ENCODE peak calls at places on chromosomes 3 and 15, in six cellular contexts. P is H9, H is neural progenitor cell, E is HepG2, C is K562, Y is mammary epithelial cell. R is an unnamed sample. For H4K20me1, the result is how much of the 10 kb centered on the place peaks cover.

GRCh38 chr15:95129589-95129988 is 898.2 kb downstream of the MCTP2 start:
- DNase-seq in P (no peak), H (no peak), E (no peak), C (no peak), Y (no peak), R (no peak)

GRCh38 chr3:145704020-145704419 is 457.0 kb downstream of the PLOD2 start:
- DNase-seq in P (no peak), H (no peak), E (no peak), C (no peak), Y (no peak), R (peak)

GRCh38 chr3:124694486-124694885 is 35.8 kb upstream of the UMPS start:
- DNase-seq in P (no peak), H (no peak), E (no peak), C (no peak), Y (peak), R (no peak)

GRCh38 chr3:141089339-141090152 is 38.4 kb downstream of the SPSB4 start:
- DNase-seq in P (no peak), H (no peak), E (no peak), C (no peak), Y (no peak), R (no peak)

GRCh38 chr15:66187271-66187670 is 66.3 kb downstream of the MEGF11 start:
- DNase-seq in P (peak), H (no peak), E (no peak), C (no peak), Y (peak), R (no peak)

GRCh38 chr15:55993804-55994539 is 560 bp upstream of the NEDD4 start:
- DNase-seq in P (peak), H (peak), E (peak), C (peak), Y (peak), R (peak)

GRCh38 chr3:99871231-99871898 is 53.7 kb downstream of the CMSS1 start:
- DNase-seq in P (no peak), H (no peak), E (no peak), C (no peak), Y (no peak), R (no peak)

GRCh38 chr15:93829115-93829849 is 402.1 kb upstream of the MCTP2 start:
- DNase-seq in P (no peak), H (no peak), E (no peak), C (no peak), Y (peak), R (peak)

GRCh38 chr15:78913012-78913411 is 31.8 kb downstream of the CTSH start:
- DNase-seq in P (no peak), H (no peak), E (no peak), C (no peak), Y (no peak), R (no peak)

GRCh38 chr3:197029511-197030167 is at the start of gene MELTF:
- DNase-seq in P (peak), H (peak), E (peak), C (peak), Y (no peak), R (peak)

GRCh38 chr3:145450018-145450682 is 710.8 kb downstream of the PLOD2 start:
- DNase-seq in P (no peak), H (no peak), E (no peak), C (no peak), Y (no peak), R (no peak)

GRCh38 chr3:39294446-39295183 is 14.8 kb upstream of the CX3CR1 start:
- DNase-seq in P (no peak), H (no peak), E (no peak), C (no peak), Y (no peak), R (no peak)

GRCh38 chr15:99324082-99324620 is 72.9 kb downstream of the LRRC28 start:
- DNase-seq in P (no peak), H (no peak), E (no peak), C (no peak), Y (peak), R (no peak)

GRCh38 chr15:64651573-64652260 is 123.7 kb downstream of the RBPMS2 start:
- DNase-seq in P (peak), H (no peak), E (peak), C (peak), Y (peak), R (peak)

GRCh38 chr15:52337198-52337853 is 41.7 kb upstream of the MYO5C start:
- DNase-seq in P (no peak), H (no peak), E (peak), C (no peak), Y (peak), R (no peak)

GRCh38 chr3:46705022-46705530 is 3.9 kb downstream of the TMIE start:
- DNase-seq in P (peak), H (peak), E (peak), C (peak), Y (peak), R (peak)

GRCh38 chr3:143078883-143079282 is 40.7 kb upstream of the CHST2 start:
- DNase-seq in P (no peak), H (no peak), E (no peak), C (no peak), Y (peak), R (no peak)

GRCh38 chr3:171831936-171832335 is 11.2 kb upstream of the TMEM212 start:
- DNase-seq in P (no peak), H (no peak), E (no peak), C (no peak), Y (no peak), R (no peak)

GRCh38 chr3:138127636-138128365 is 4.4 kb downstream of the A4GNT start:
- DNase-seq in P (no peak), H (no peak), E (no peak), C (no peak), Y (no peak), R (no peak)

GRCh38 chr3:125281411-125281810 is 68.9 kb upstream of the SLC12A8 start:
- DNase-seq in P (no peak), H (no peak), E (no peak), C (no peak), Y (peak), R (no peak)

GRCh38 chr3:11185564-11186317 is 31.4 kb downstream of the HRH1 start:
- DNase-seq in P (no peak), H (no peak), E (no peak), C (no peak), Y (peak), R (peak)

GRCh38 chr3:143330316-143330868 is 210.8 kb downstream of the CHST2 start:
- DNase-seq in P (no peak), H (no peak), E (no peak), C (no peak), Y (no peak), R (no peak)

GRCh38 chr3:152126260-152126659 is 142.5 kb upstream of the MBNL1 start:
- DNase-seq in P (no peak), H (no peak), E (no peak), C (no peak), Y (no peak), R (no peak)

GRCh38 chr3:172856766-172857742 is 106.5 kb downstream of the ECT2 start:
- DNase-seq in P (no peak), H (no peak), E (peak), C (peak), Y (no peak), R (no peak)

GRCh38 chr3:177401375-177401774 is 204.1 kb upstream of the TBL1XR1 start:
- DNase-seq in P (no peak), H (no peak), E (no peak), C (no peak), Y (no peak), R (no peak)

GRCh38 chr3:186854146-186854545 is 11.6 kb downstream of the ADIPOQ start:
- DNase-seq in P (no peak), H (no peak), E (no peak), C (no peak), Y (no peak), R (no peak)

GRCh38 chr3:26100176-26100575 is 310.3 kb downstream of the OXSM start:
- DNase-seq in P (no peak), H (no peak), E (no peak), C (no peak), Y (no peak), R (no peak)

GRCh38 chr15:40807888-40808194 is 568 bp upstream of the DNAJC17 start:
- DNase-seq in P (no peak), H (no peak), E (no peak), C (no peak), Y (no peak), R (no peak)

GRCh38 chr15:79849789-79850188 is 47.0 kb downstream of the MTHFS start:
- DNase-seq in P (peak), H (peak), E (peak), C (peak), Y (no peak), R (no peak)

GRCh38 chr15:99487337-99487730 is 78.5 kb upstream of the MEF2A start:
- DNase-seq in P (no peak), H (no peak), E (no peak), C (no peak), Y (no peak), R (no peak)

DNA sequence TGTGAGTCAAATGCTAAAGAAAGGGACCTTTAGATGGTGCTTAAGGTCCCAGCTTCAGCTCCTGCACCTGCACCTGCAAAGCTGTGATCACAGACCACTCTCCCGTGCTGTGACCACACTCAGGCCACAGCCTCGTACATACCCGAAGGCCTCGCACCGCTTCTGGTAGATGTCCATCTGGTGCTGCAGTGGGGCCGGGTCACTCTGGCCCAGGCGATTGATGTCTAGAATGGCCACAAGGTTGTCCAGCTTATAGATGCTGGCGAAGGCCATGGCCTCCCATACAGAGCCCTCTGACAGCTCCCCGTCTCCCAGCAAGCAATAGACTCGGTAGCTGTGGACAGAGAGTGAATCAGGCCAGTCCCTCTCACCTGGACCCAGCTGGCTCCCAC is 21.0 kb downstream of the TKT start:
- DNase-seq in P (no peak), H (no peak), E (no peak), C (no peak), Y (no peak), R (no peak)
- H4K20me1 ChIP-seq in P (under half), H (under half), E (under half), C (under half), Y (under half), R (under half)

DNA sequence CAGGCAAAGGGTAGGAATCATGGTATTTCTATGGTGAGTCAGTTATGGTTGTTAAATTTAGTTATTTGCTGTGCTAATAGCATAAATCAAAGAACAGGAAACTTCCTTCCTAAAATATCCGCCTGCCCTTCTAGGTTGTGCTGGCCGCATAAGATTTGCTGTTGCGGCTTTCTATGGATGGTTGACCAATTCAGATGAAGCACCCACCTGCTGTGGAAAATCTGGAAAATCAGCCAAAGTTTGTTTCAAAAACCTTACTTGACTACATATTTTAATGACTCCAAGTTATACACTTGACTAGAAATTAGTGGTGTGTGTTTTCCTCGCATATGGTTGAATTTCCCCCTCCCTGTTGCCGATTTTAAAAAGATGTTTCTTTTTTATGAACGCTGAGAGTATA is 52.7 kb downstream of the PLCL2 start:
- DNase-seq in P (no peak), H (no peak), E (no peak), C (no peak), Y (no peak), R (no peak)
- H2AFZ ChIP-seq in P (no peak), H (no peak), E (no peak), C (no peak), Y (no peak), R (no peak)

GRCh38 chr3:80283783-80284182 is 516.0 kb upstream of the ROBO1 start:
- DNase-seq in P (no peak), H (no peak), E (no peak), C (no peak), Y (no peak), R (no peak)
- H4K20me1 ChIP-seq in P (under half), H (under half), E (under half), C (under half), Y (under half), R (under half)

GRCh38 chr3:6680119-6680806 is 180.7 kb upstream of the GRM7 start:
- DNase-seq in P (no peak), H (no peak), E (no peak), C (no peak), Y (no peak), R (no peak)

GRCh38 chr3:6679510-6679909 is 181.4 kb upstream of the GRM7 start:
- DNase-seq in P (no peak), H (no peak), E (no peak), C (peak), Y (no peak), R (no peak)
- H2AFZ ChIP-seq in P (no peak), H (no peak), E (no peak), C (no peak), Y (no peak), R (no peak)

GRCh38 chr3:48928679-48929078 is 10.0 kb downstream of the ARIH2 start:
- DNase-seq in P (no peak), H (no peak), E (no peak), C (no peak), Y (peak), R (no peak)
- H4K20me1 ChIP-seq in P (under half), H (under half), E (under half), C (under half), Y (under half), R (half or more)

DNA sequence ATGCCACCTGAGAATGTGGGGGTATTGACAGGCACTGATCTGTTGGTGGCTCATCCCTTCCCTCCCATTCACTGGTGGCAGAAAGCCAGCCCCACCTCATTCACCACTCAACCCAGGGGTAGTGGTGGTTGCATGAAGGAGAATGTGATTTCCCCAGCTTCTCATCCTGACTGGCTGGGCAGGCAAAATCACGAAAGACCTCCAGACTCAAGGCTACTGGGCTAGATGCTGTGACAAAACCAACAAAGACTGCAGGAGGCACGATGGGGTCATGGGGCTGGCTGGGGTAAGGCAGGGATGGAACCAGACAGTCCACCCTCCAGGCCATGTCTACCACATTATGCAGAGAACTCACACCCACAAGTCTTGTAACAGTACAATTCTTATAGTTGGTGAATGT is 33.9 kb downstream of the FSTL1 start:
- DNase-seq in P (no peak), H (peak), E (no peak), C (no peak), Y (no peak), R (no peak)
- H2AFZ ChIP-seq in P (no peak), H (no peak), E (no peak), C (peak), Y (peak), R (no peak)

GRCh38 chr3:63976862-63977180 is 46.5 kb downstream of the PSMD6 start:
- DNase-seq in P (no peak), H (no peak), E (no peak), C (no peak), Y (no peak), R (no peak)

GRCh38 chr3:63974451-63974850 is 48.8 kb downstream of the PSMD6 start:
- DNase-seq in P (no peak), H (no peak), E (no peak), C (no peak), Y (no peak), R (no peak)

GRCh38 chr3:63976166-63976861 is 47.0 kb downstream of the PSMD6 start:
- DNase-seq in P (no peak), H (no peak), E (peak), C (no peak), Y (peak), R (peak)

GRCh38 chr3:63977893-63978292 is 45.4 kb downstream of the PSMD6 start:
- DNase-seq in P (no peak), H (no peak), E (no peak), C (no peak), Y (no peak), R (no peak)

DNA sequence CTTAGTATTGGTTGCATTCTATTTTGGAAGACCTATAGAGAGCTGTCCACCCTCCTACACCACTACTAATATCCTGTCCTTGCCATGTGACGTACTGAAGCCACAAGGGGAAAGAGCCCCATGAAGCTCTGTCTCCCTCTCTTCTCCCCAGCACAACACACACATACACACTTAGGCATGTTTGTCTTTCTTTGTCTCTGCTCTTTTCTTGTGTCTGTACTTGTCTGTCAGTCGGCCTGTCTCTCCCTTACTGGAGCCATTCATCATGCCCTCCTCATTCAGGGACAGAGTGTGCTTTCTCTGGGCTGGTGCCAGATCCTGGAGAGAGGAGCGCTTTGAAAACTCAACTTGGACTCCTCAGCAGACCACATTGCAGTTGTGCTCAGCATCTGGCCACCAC is 47.6 kb downstream of the PSMD6 start:
- DNase-seq in P (no peak), H (no peak), E (peak), C (no peak), Y (peak), R (no peak)
- H4K20me1 ChIP-seq in P (under half), H (under half), E (under half), C (under half), Y (under half), R (under half)

R was measured in PC-9.